ENCODE peak calls at places on chromosomes 3 and 15, in five cellular contexts. K, V, M, F and U are unnamed samples.

GRCh38 chr15:75181780-75182179 is 19.9 kb upstream of the C15orf39 start:
- DNase-seq in M (no peak), K (no peak), V (no peak), F (no peak), U (no peak)

GRCh38 chr15:90336705-90337141 is 15.4 kb upstream of the ZNF774 start:
- DNase-seq in V (no peak), F (no peak), K (no peak), M (no peak), U (no peak)

GRCh38 chr3:139251529-139251928 is 92.3 kb upstream of the MRPS22 start:
- DNase-seq in K (no peak), M (no peak), F (no peak), V (no peak), U (no peak)

GRCh38 chr3:43872901-43873300 is 182.2 kb downstream of the ABHD5 start:
- DNase-seq in V (no peak), M (no peak), F (no peak), K (no peak), U (no peak)

GRCh38 chr3:15319575-15319974 is 12.8 kb downstream of the SH3BP5 start:
- DNase-seq in M (no peak), F (no peak), K (no peak), V (no peak), U (no peak)

GRCh38 chr15:35289029-35289617 is 204.0 kb upstream of the NANOGP8 start:
- DNase-seq in F (no peak), V (peak), K (peak), M (no peak), U (peak)

GRCh38 chr3:102447272-102447671 is 12.5 kb downstream of the ZPLD1 start:
- DNase-seq in V (no peak), M (no peak), F (no peak), K (no peak), U (peak)

GRCh38 chr3:20064796-20065564 is 24.7 kb downstream of the KAT2B start:
- DNase-seq in V (no peak), M (no peak), K (no peak), F (no peak), U (no peak)

GRCh38 chr3:187709155-187709554 is 6.8 kb upstream of the RTP2 start:
- DNase-seq in K (peak), F (no peak), V (no peak), M (no peak), U (no peak)

GRCh38 chr15:50880651-50881114 is 27.8 kb upstream of the AP4E1 start:
- DNase-seq in K (no peak), M (no peak), V (peak), F (peak), U (peak)

GRCh38 chr15:90427185-90427584 is 39.1 kb downstream of the IQGAP1 start:
- DNase-seq in M (no peak), K (no peak), V (no peak), F (no peak), U (no peak)

GRCh38 chr3:128351476-128352085 is 115.1 kb downstream of the DNAJB8 start:
- DNase-seq in V (no peak), M (no peak), F (no peak), K (no peak), U (no peak)

GRCh38 chr3:48088056-48088748 is 72.0 kb upstream of the MAP4 start:
- DNase-seq in F (no peak), K (peak), M (peak), V (no peak), U (no peak)

DNA sequence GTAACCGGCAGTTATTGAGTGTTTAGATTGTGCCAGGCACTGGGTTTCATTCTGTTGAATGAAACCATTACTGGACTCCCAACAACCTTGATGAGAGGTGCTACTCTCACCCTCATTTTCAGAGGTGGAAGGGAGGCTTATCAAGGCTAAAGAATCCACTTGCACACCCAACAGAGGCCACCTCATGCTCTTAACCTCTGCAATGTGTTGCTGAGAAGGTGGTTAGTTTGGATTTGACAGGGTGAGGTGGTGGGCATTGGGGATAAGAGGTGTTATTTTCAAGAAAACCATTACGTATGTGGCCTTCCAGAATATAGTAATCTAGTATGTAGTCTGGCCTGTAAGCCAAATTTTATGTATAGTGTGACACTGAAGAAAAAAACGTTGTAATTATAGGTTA is 73.1 kb downstream of the FHIT start:
- DNase-seq in M (no peak), F (no peak), V (no peak), K (no peak), U (no peak)
- TF ChIP-seq POLR2AphosphoS5 in M (no peak), F (no peak), V (no peak), K (no peak), U (no peak)

GRCh38 chr3:180918542-180918941 is 6.1 kb downstream of the FXR1 start:
- DNase-seq in M (no peak), F (no peak), K (no peak), V (no peak), U (no peak)
- H3K27ac ChIP-seq in M (no peak), F (no peak), K (peak), V (no peak), U (no peak)

GRCh38 chr15:23439513-23439912 is 7.5 kb downstream of the GOLGA6L2 start:
- DNase-seq in F (no peak), K (no peak), M (no peak), V (no peak), U (no peak)

GRCh38 chr15:23437673-23438072 is 9.4 kb downstream of the GOLGA6L2 start:
- DNase-seq in F (no peak), V (no peak), M (no peak), K (no peak), U (no peak)

GRCh38 chr15:23437146-23437545 is 9.9 kb downstream of the GOLGA6L2 start:
- DNase-seq in F (no peak), V (no peak), M (no peak), K (no peak), U (no peak)

GRCh38 chr15:23438816-23439466 is 8.1 kb downstream of the GOLGA6L2 start:
- DNase-seq in K (no peak), V (no peak), M (no peak), F (no peak), U (no peak)

GRCh38 chr15:23436421-23436820 is 10.6 kb downstream of the GOLGA6L2 start:
- DNase-seq in F (no peak), M (no peak), V (no peak), K (no peak), U (no peak)
- TF ChIP-seq POLR2AphosphoS5 in F (no peak), M (no peak), V (no peak), K (no peak), U (no peak)

DNA sequence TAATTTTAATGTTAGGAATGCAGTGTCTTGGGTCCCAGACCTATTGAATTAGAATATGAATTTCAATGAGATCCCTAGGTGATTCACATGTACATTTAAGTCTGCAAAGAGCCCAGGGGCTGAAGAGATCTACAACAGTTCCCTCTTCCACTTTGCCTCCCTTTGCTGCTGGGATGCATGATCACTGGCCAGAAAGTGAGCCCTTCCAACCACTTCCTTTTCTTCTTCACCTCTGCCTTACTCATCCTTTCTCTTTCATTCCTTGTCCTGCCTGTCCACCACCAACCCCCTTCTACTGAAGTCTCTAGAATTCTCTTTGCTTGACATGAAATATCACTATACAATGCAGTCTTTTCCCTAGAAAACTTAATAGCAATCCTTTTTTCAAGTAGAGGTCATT is 222.4 kb upstream of the LRIG1 start:
- DNase-seq in M (no peak), F (no peak), K (no peak), V (peak), U (no peak)
- H3K27ac ChIP-seq in M (no peak), F (no peak), K (no peak), V (peak), U (no peak)

GRCh38 chr15:98549741-98550140 is 98.6 kb upstream of the IGF1R start:
- DNase-seq in K (no peak), V (no peak), F (no peak), M (no peak), U (no peak)

GRCh38 chr15:98549003-98549402 is 99.3 kb upstream of the IGF1R start:
- DNase-seq in V (no peak), M (no peak), F (no peak), K (no peak), U (no peak)

GRCh38 chr15:98547255-98547654 is 101.1 kb upstream of the IGF1R start:
- DNase-seq in F (no peak), K (no peak), V (no peak), M (no peak), U (no peak)

GRCh38 chr15:98547741-98548166 is 100.6 kb upstream of the IGF1R start:
- DNase-seq in K (peak), V (no peak), F (no peak), M (no peak), U (no peak)

DNA sequence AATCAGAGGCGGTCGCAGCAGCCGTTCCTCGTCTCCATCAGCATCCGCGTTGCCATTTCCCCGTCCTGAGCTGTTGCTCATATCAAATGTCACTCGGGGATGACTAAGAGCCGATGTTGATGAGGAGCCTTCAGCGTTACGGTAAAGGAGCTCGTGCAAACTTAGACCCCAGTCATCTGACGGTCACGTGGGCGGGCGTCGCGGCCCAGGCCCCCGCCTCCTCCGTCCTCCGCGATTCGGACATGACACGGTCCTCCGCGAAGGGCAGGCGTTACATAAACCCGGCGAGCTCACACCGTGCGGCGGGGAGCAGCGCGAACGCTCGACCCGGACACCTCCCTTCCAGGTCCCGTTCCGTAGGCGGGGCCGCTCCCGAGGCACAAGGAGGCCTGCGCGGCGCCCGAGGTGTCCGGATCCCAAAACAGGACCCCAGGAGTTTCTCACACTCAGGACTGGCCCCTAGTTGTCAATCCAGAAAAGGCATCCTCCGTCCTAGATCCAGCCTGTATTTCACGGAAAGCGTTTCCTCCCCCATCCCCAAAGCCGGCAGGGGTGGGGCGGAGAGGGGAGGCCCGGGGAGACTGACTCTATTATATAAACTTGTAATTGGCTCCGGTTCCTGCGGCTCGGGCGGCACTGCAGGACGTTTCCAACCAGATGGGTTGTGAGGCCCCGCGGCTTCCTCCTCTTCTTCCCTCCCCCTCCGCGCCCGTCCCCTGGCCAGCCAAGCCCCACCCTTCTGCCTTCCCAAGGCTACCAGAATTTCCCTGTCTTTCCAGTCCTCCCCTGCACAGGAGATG is 100.0 kb upstream of the IGF1R start:
- DNase-seq in K (peak), M (peak), F (no peak), V (peak), U (no peak)
- TF ChIP-seq POLR2AphosphoS5 in K (peak), M (peak), F (no peak), V (no peak), U (no peak)